ENCODE peak calls at places on chromosome 9, in nine cellular contexts. One of them, this sample, is unnamed.

GRCh38 chr9:33737811-33738606 is 57.4 kb upstream of the PRSS3 start:
- DNase-seq in AG09309: peak
- DNase-seq in endothelial cell: peak
- DNase-seq in amygdala: no peak
- DNase-seq in globus pallidus: no peak
- DNase-seq in GM13976: no peak
- DNase-seq in activated CD4-positive, alpha-beta T cell treated with anti-CD3 and anti-CD28 coated beads for 48 hours: peak
- DNase-seq in RPMI7951: peak
- DNase-seq in stimulated activated naive CD4-positive, alpha-beta T cell treated with Interleukin-2 at 50 U/mL for 16 hours: no peak
- DNase-seq in this sample: peak

GRCh38 chr9:116149844-116150243 is 3.7 kb upstream of the PAPPA start:
- DNase-seq in AG09309: no peak
- DNase-seq in GM13976: peak
- DNase-seq in amygdala: no peak
- DNase-seq in stimulated activated naive CD4-positive, alpha-beta T cell treated with Interleukin-2 at 50 U/mL for 16 hours: no peak
- DNase-seq in globus pallidus: peak
- DNase-seq in endothelial cell: peak
- DNase-seq in activated CD4-positive, alpha-beta T cell treated with anti-CD3 and anti-CD28 coated beads for 48 hours: peak
- DNase-seq in RPMI7951: no peak
- DNase-seq in this sample: peak

GRCh38 chr9:128020692-128021091 is 39.9 kb upstream of the EEIG1 start:
- DNase-seq in amygdala: no peak
- DNase-seq in globus pallidus: no peak
- DNase-seq in GM13976: no peak
- DNase-seq in activated CD4-positive, alpha-beta T cell treated with anti-CD3 and anti-CD28 coated beads for 48 hours: no peak
- DNase-seq in endothelial cell: no peak
- DNase-seq in stimulated activated naive CD4-positive, alpha-beta T cell treated with Interleukin-2 at 50 U/mL for 16 hours: no peak
- DNase-seq in AG09309: no peak
- DNase-seq in RPMI7951: no peak
- DNase-seq in this sample: peak

GRCh38 chr9:33818832-33819500 is 2.0 kb downstream of the UBE2R2 start:
- DNase-seq in GM13976: no peak
- DNase-seq in AG09309: peak
- DNase-seq in stimulated activated naive CD4-positive, alpha-beta T cell treated with Interleukin-2 at 50 U/mL for 16 hours: no peak
- DNase-seq in amygdala: no peak
- DNase-seq in endothelial cell: no peak
- DNase-seq in RPMI7951: peak
- DNase-seq in activated CD4-positive, alpha-beta T cell treated with anti-CD3 and anti-CD28 coated beads for 48 hours: no peak
- DNase-seq in globus pallidus: no peak
- DNase-seq in this sample: no peak

GRCh38 chr9:86521936-86522335 is 167.7 kb upstream of the TUT7 start:
- DNase-seq in globus pallidus: no peak
- DNase-seq in amygdala: no peak
- DNase-seq in endothelial cell: no peak
- DNase-seq in stimulated activated naive CD4-positive, alpha-beta T cell treated with Interleukin-2 at 50 U/mL for 16 hours: no peak
- DNase-seq in GM13976: no peak
- DNase-seq in AG09309: no peak
- DNase-seq in RPMI7951: no peak
- DNase-seq in activated CD4-positive, alpha-beta T cell treated with anti-CD3 and anti-CD28 coated beads for 48 hours: no peak
- DNase-seq in this sample: no peak

GRCh38 chr9:104118916-104119315 is 24.8 kb downstream of the SMC2 start:
- DNase-seq in activated CD4-positive, alpha-beta T cell treated with anti-CD3 and anti-CD28 coated beads for 48 hours: no peak
- DNase-seq in globus pallidus: no peak
- DNase-seq in GM13976: no peak
- DNase-seq in AG09309: no peak
- DNase-seq in stimulated activated naive CD4-positive, alpha-beta T cell treated with Interleukin-2 at 50 U/mL for 16 hours: no peak
- DNase-seq in amygdala: no peak
- DNase-seq in endothelial cell: no peak
- DNase-seq in RPMI7951: no peak
- DNase-seq in this sample: no peak

GRCh38 chr9:117424291-117424690 is 9.4 kb upstream of the ASTN2 start:
- DNase-seq in AG09309: no peak
- DNase-seq in endothelial cell: no peak
- DNase-seq in activated CD4-positive, alpha-beta T cell treated with anti-CD3 and anti-CD28 coated beads for 48 hours: no peak
- DNase-seq in GM13976: no peak
- DNase-seq in stimulated activated naive CD4-positive, alpha-beta T cell treated with Interleukin-2 at 50 U/mL for 16 hours: no peak
- DNase-seq in globus pallidus: no peak
- DNase-seq in RPMI7951: no peak
- DNase-seq in amygdala: no peak
- DNase-seq in this sample: no peak

GRCh38 chr9:69165581-69165980 is 8.5 kb upstream of the TJP2 start:
- DNase-seq in AG09309: no peak
- DNase-seq in amygdala: no peak
- DNase-seq in globus pallidus: no peak
- DNase-seq in stimulated activated naive CD4-positive, alpha-beta T cell treated with Interleukin-2 at 50 U/mL for 16 hours: no peak
- DNase-seq in endothelial cell: no peak
- DNase-seq in RPMI7951: no peak
- DNase-seq in GM13976: no peak
- DNase-seq in activated CD4-positive, alpha-beta T cell treated with anti-CD3 and anti-CD28 coated beads for 48 hours: no peak
- DNase-seq in this sample: no peak

GRCh38 chr9:78103971-78104433 is 72.4 kb upstream of the GNAQ start:
- DNase-seq in globus pallidus: no peak
- DNase-seq in GM13976: no peak
- DNase-seq in AG09309: no peak
- DNase-seq in RPMI7951: no peak
- DNase-seq in endothelial cell: no peak
- DNase-seq in amygdala: no peak
- DNase-seq in stimulated activated naive CD4-positive, alpha-beta T cell treated with Interleukin-2 at 50 U/mL for 16 hours: no peak
- DNase-seq in activated CD4-positive, alpha-beta T cell treated with anti-CD3 and anti-CD28 coated beads for 48 hours: peak
- DNase-seq in this sample: peak

GRCh38 chr9:92739346-92740014 is 25.2 kb downstream of the BICD2 start:
- DNase-seq in activated CD4-positive, alpha-beta T cell treated with anti-CD3 and anti-CD28 coated beads for 48 hours: no peak
- DNase-seq in stimulated activated naive CD4-positive, alpha-beta T cell treated with Interleukin-2 at 50 U/mL for 16 hours: no peak
- DNase-seq in AG09309: no peak
- DNase-seq in GM13976: no peak
- DNase-seq in amygdala: no peak
- DNase-seq in endothelial cell: no peak
- DNase-seq in RPMI7951: no peak
- DNase-seq in globus pallidus: no peak
- DNase-seq in this sample: no peak

GRCh38 chr9:6007770-6008168 is 7.7 kb downstream of the RANBP6 start:
- DNase-seq in GM13976: peak
- DNase-seq in RPMI7951: peak
- DNase-seq in AG09309: no peak
- DNase-seq in stimulated activated naive CD4-positive, alpha-beta T cell treated with Interleukin-2 at 50 U/mL for 16 hours: peak
- DNase-seq in amygdala: peak
- DNase-seq in activated CD4-positive, alpha-beta T cell treated with anti-CD3 and anti-CD28 coated beads for 48 hours: peak
- DNase-seq in endothelial cell: peak
- DNase-seq in globus pallidus: peak
- DNase-seq in this sample: peak

GRCh38 chr9:83662933-83663332 is 40.0 kb downstream of the IDNK start:
- DNase-seq in amygdala: no peak
- DNase-seq in RPMI7951: no peak
- DNase-seq in endothelial cell: no peak
- DNase-seq in activated CD4-positive, alpha-beta T cell treated with anti-CD3 and anti-CD28 coated beads for 48 hours: no peak
- DNase-seq in AG09309: no peak
- DNase-seq in stimulated activated naive CD4-positive, alpha-beta T cell treated with Interleukin-2 at 50 U/mL for 16 hours: no peak
- DNase-seq in GM13976: no peak
- DNase-seq in globus pallidus: no peak
- DNase-seq in this sample: no peak

GRCh38 chr9:33139421-33140228 is 27.5 kb downstream of the B4GALT1 start:
- DNase-seq in AG09309: peak
- DNase-seq in endothelial cell: no peak
- DNase-seq in amygdala: no peak
- DNase-seq in stimulated activated naive CD4-positive, alpha-beta T cell treated with Interleukin-2 at 50 U/mL for 16 hours: no peak
- DNase-seq in globus pallidus: no peak
- DNase-seq in activated CD4-positive, alpha-beta T cell treated with anti-CD3 and anti-CD28 coated beads for 48 hours: no peak
- DNase-seq in RPMI7951: peak
- DNase-seq in GM13976: peak
- DNase-seq in this sample: no peak

GRCh38 chr9:110049699-110050450 is 158.1 kb downstream of the C9orf152 start:
- DNase-seq in globus pallidus: no peak
- DNase-seq in amygdala: no peak
- DNase-seq in stimulated activated naive CD4-positive, alpha-beta T cell treated with Interleukin-2 at 50 U/mL for 16 hours: peak
- DNase-seq in endothelial cell: peak
- DNase-seq in GM13976: peak
- DNase-seq in AG09309: no peak
- DNase-seq in activated CD4-positive, alpha-beta T cell treated with anti-CD3 and anti-CD28 coated beads for 48 hours: peak
- DNase-seq in RPMI7951: peak
- DNase-seq in this sample: no peak

GRCh38 chr9:4718911-4719310 is 22.1 kb downstream of the AK3 start:
- DNase-seq in activated CD4-positive, alpha-beta T cell treated with anti-CD3 and anti-CD28 coated beads for 48 hours: no peak
- DNase-seq in AG09309: no peak
- DNase-seq in stimulated activated naive CD4-positive, alpha-beta T cell treated with Interleukin-2 at 50 U/mL for 16 hours: no peak
- DNase-seq in globus pallidus: no peak
- DNase-seq in RPMI7951: no peak
- DNase-seq in GM13976: no peak
- DNase-seq in amygdala: no peak
- DNase-seq in endothelial cell: no peak
- DNase-seq in this sample: no peak

GRCh38 chr9:88537743-88538055 is 2.7 kb downstream of the NXNL2 start:
- DNase-seq in RPMI7951: peak
- DNase-seq in AG09309: peak
- DNase-seq in GM13976: no peak
- DNase-seq in stimulated activated naive CD4-positive, alpha-beta T cell treated with Interleukin-2 at 50 U/mL for 16 hours: no peak
- DNase-seq in activated CD4-positive, alpha-beta T cell treated with anti-CD3 and anti-CD28 coated beads for 48 hours: peak
- DNase-seq in globus pallidus: peak
- DNase-seq in endothelial cell: peak
- DNase-seq in amygdala: peak
- DNase-seq in this sample: no peak

GRCh38 chr9:124210697-124211096 is 47.1 kb upstream of the NEK6 start:
- DNase-seq in activated CD4-positive, alpha-beta T cell treated with anti-CD3 and anti-CD28 coated beads for 48 hours: peak
- DNase-seq in endothelial cell: no peak
- DNase-seq in GM13976: peak
- DNase-seq in globus pallidus: no peak
- DNase-seq in stimulated activated naive CD4-positive, alpha-beta T cell treated with Interleukin-2 at 50 U/mL for 16 hours: peak
- DNase-seq in AG09309: no peak
- DNase-seq in RPMI7951: no peak
- DNase-seq in amygdala: no peak
- DNase-seq in this sample: peak

GRCh38 chr9:109205526-109205925 is 38.5 kb upstream of the FRRS1L start:
- DNase-seq in endothelial cell: no peak
- DNase-seq in AG09309: no peak
- DNase-seq in GM13976: no peak
- DNase-seq in globus pallidus: no peak
- DNase-seq in activated CD4-positive, alpha-beta T cell treated with anti-CD3 and anti-CD28 coated beads for 48 hours: no peak
- DNase-seq in stimulated activated naive CD4-positive, alpha-beta T cell treated with Interleukin-2 at 50 U/mL for 16 hours: no peak
- DNase-seq in RPMI7951: no peak
- DNase-seq in amygdala: no peak
- DNase-seq in this sample: no peak

GRCh38 chr9:21965401-21965951 is 28.7 kb downstream of the CDKN2A start:
- DNase-seq in activated CD4-positive, alpha-beta T cell treated with anti-CD3 and anti-CD28 coated beads for 48 hours: peak
- DNase-seq in stimulated activated naive CD4-positive, alpha-beta T cell treated with Interleukin-2 at 50 U/mL for 16 hours: peak
- DNase-seq in globus pallidus: no peak
- DNase-seq in GM13976: peak
- DNase-seq in AG09309: no peak
- DNase-seq in endothelial cell: peak
- DNase-seq in RPMI7951: no peak
- DNase-seq in amygdala: no peak
- DNase-seq in this sample: peak

GRCh38 chr9:84230355-84231136 is 110.0 kb downstream of the SLC28A3 start:
- DNase-seq in endothelial cell: no peak
- DNase-seq in AG09309: peak
- DNase-seq in globus pallidus: peak
- DNase-seq in activated CD4-positive, alpha-beta T cell treated with anti-CD3 and anti-CD28 coated beads for 48 hours: no peak
- DNase-seq in GM13976: no peak
- DNase-seq in stimulated activated naive CD4-positive, alpha-beta T cell treated with Interleukin-2 at 50 U/mL for 16 hours: no peak
- DNase-seq in RPMI7951: peak
- DNase-seq in amygdala: no peak
- DNase-seq in this sample: no peak

GRCh38 chr9:107749787-107750444 is 260.3 kb upstream of the KLF4 start:
- DNase-seq in activated CD4-positive, alpha-beta T cell treated with anti-CD3 and anti-CD28 coated beads for 48 hours: no peak
- DNase-seq in globus pallidus: peak
- DNase-seq in amygdala: peak
- DNase-seq in RPMI7951: peak
- DNase-seq in endothelial cell: no peak
- DNase-seq in GM13976: no peak
- DNase-seq in stimulated activated naive CD4-positive, alpha-beta T cell treated with Interleukin-2 at 50 U/mL for 16 hours: no peak
- DNase-seq in AG09309: peak
- DNase-seq in this sample: no peak

GRCh38 chr9:104494808-104495207 is 9.3 kb upstream of the OR13F1 start:
- DNase-seq in GM13976: no peak
- DNase-seq in RPMI7951: peak
- DNase-seq in globus pallidus: no peak
- DNase-seq in amygdala: no peak
- DNase-seq in stimulated activated naive CD4-positive, alpha-beta T cell treated with Interleukin-2 at 50 U/mL for 16 hours: no peak
- DNase-seq in activated CD4-positive, alpha-beta T cell treated with anti-CD3 and anti-CD28 coated beads for 48 hours: no peak
- DNase-seq in endothelial cell: no peak
- DNase-seq in AG09309: no peak
- DNase-seq in this sample: no peak

GRCh38 chr9:79471577-79472543 is 99.9 kb upstream of the TLE4 start:
- DNase-seq in activated CD4-positive, alpha-beta T cell treated with anti-CD3 and anti-CD28 coated beads for 48 hours: peak
- DNase-seq in GM13976: no peak
- DNase-seq in RPMI7951: peak
- DNase-seq in amygdala: peak
- DNase-seq in AG09309: peak
- DNase-seq in stimulated activated naive CD4-positive, alpha-beta T cell treated with Interleukin-2 at 50 U/mL for 16 hours: no peak
- DNase-seq in globus pallidus: peak
- DNase-seq in endothelial cell: no peak
- DNase-seq in this sample: no peak

GRCh38 chr9:136964171-136964689 is 12.2 kb downstream of the LCN12 start:
- DNase-seq in endothelial cell: no peak
- DNase-seq in AG09309: no peak
- DNase-seq in stimulated activated naive CD4-positive, alpha-beta T cell treated with Interleukin-2 at 50 U/mL for 16 hours: no peak
- DNase-seq in activated CD4-positive, alpha-beta T cell treated with anti-CD3 and anti-CD28 coated beads for 48 hours: no peak
- DNase-seq in globus pallidus: no peak
- DNase-seq in RPMI7951: no peak
- DNase-seq in GM13976: no peak
- DNase-seq in amygdala: no peak
- DNase-seq in this sample: no peak

GRCh38 chr9:87270241-87271234 is 227.1 kb upstream of the DAPK1 start:
- DNase-seq in endothelial cell: peak
- DNase-seq in activated CD4-positive, alpha-beta T cell treated with anti-CD3 and anti-CD28 coated beads for 48 hours: no peak
- DNase-seq in AG09309: peak
- DNase-seq in stimulated activated naive CD4-positive, alpha-beta T cell treated with Interleukin-2 at 50 U/mL for 16 hours: no peak
- DNase-seq in globus pallidus: no peak
- DNase-seq in amygdala: no peak
- DNase-seq in RPMI7951: peak
- DNase-seq in GM13976: no peak
- DNase-seq in this sample: no peak

GRCh38 chr9:134390537-134390936 is 64.3 kb downstream of the RXRA start:
- DNase-seq in endothelial cell: no peak
- DNase-seq in globus pallidus: no peak
- DNase-seq in amygdala: no peak
- DNase-seq in stimulated activated naive CD4-positive, alpha-beta T cell treated with Interleukin-2 at 50 U/mL for 16 hours: peak
- DNase-seq in RPMI7951: no peak
- DNase-seq in AG09309: no peak
- DNase-seq in activated CD4-positive, alpha-beta T cell treated with anti-CD3 and anti-CD28 coated beads for 48 hours: peak
- DNase-seq in GM13976: peak
- DNase-seq in this sample: peak

GRCh38 chr9:28267351-28267750 is 694.1 kb upstream of the C9orf72 start:
- DNase-seq in AG09309: no peak
- DNase-seq in RPMI7951: no peak
- DNase-seq in GM13976: no peak
- DNase-seq in stimulated activated naive CD4-positive, alpha-beta T cell treated with Interleukin-2 at 50 U/mL for 16 hours: no peak
- DNase-seq in activated CD4-positive, alpha-beta T cell treated with anti-CD3 and anti-CD28 coated beads for 48 hours: no peak
- DNase-seq in amygdala: no peak
- DNase-seq in endothelial cell: no peak
- DNase-seq in globus pallidus: no peak
- DNase-seq in this sample: no peak

GRCh38 chr9:97980479-97980803 is 2.7 kb upstream of the ANP32B start:
- DNase-seq in stimulated activated naive CD4-positive, alpha-beta T cell treated with Interleukin-2 at 50 U/mL for 16 hours: no peak
- DNase-seq in RPMI7951: peak
- DNase-seq in endothelial cell: no peak
- DNase-seq in activated CD4-positive, alpha-beta T cell treated with anti-CD3 and anti-CD28 coated beads for 48 hours: no peak
- DNase-seq in globus pallidus: peak
- DNase-seq in amygdala: no peak
- DNase-seq in GM13976: no peak
- DNase-seq in AG09309: no peak
- DNase-seq in this sample: no peak

GRCh38 chr9:115425614-115426013 is 307.7 kb upstream of the TNC start:
- DNase-seq in RPMI7951: no peak
- DNase-seq in AG09309: no peak
- DNase-seq in activated CD4-positive, alpha-beta T cell treated with anti-CD3 and anti-CD28 coated beads for 48 hours: no peak
- DNase-seq in globus pallidus: no peak
- DNase-seq in endothelial cell: no peak
- DNase-seq in GM13976: no peak
- DNase-seq in stimulated activated naive CD4-positive, alpha-beta T cell treated with Interleukin-2 at 50 U/mL for 16 hours: no peak
- DNase-seq in amygdala: no peak
- DNase-seq in this sample: no peak

GRCh38 chr9:20551236-20551635 is 71.1 kb downstream of the MLLT3 start:
- DNase-seq in globus pallidus: no peak
- DNase-seq in endothelial cell: no peak
- DNase-seq in activated CD4-positive, alpha-beta T cell treated with anti-CD3 and anti-CD28 coated beads for 48 hours: no peak
- DNase-seq in stimulated activated naive CD4-positive, alpha-beta T cell treated with Interleukin-2 at 50 U/mL for 16 hours: no peak
- DNase-seq in GM13976: no peak
- DNase-seq in AG09309: no peak
- DNase-seq in RPMI7951: no peak
- DNase-seq in amygdala: no peak
- DNase-seq in this sample: no peak

GRCh38 chr9:11966804-11967203 is 726.4 kb upstream of the TYRP1 start:
- DNase-seq in endothelial cell: no peak
- DNase-seq in GM13976: no peak
- DNase-seq in stimulated activated naive CD4-positive, alpha-beta T cell treated with Interleukin-2 at 50 U/mL for 16 hours: no peak
- DNase-seq in globus pallidus: no peak
- DNase-seq in RPMI7951: no peak
- DNase-seq in amygdala: no peak
- DNase-seq in AG09309: no peak
- DNase-seq in activated CD4-positive, alpha-beta T cell treated with anti-CD3 and anti-CD28 coated beads for 48 hours: no peak
- DNase-seq in this sample: no peak

This sample was measured in GM20000.